ENCODE peak calls at places on chromosomes 7 and 10, in ten cellular contexts. One of them, this sample, is unnamed.

GRCh38 chr10:22605168-22605567 is 109.2 kb downstream of the PIP4K2A start:
- DNase-seq in AML-193: peak; percentile 91
- DNase-seq in psoas muscle: no peak
- DNase-seq in astrocyte of the hippocampus: peak; percentile 82
- DNase-seq in ELR: peak; percentile 43
- DNase-seq in stimulated activated CD4-positive, alpha-beta T cell treated with anti-CD3 and anti-CD28 coated beads, Interleukin-4, amount 100 ng/mL, for 1 hour: no peak
- DNase-seq in naive thymus-derived CD8-positive, alpha-beta T cell: no peak
- DNase-seq in lower leg skin: no peak
- DNase-seq in renal cortical epithelial cell: peak; percentile 95
- DNase-seq in mesothelial cell of epicardium: no peak
- DNase-seq in this sample: no peak

GRCh38 chr10:43865275-43866135 is 216.8 kb upstream of the ZNF32 start:
- DNase-seq in astrocyte of the hippocampus: no peak
- DNase-seq in AML-193: no peak
- DNase-seq in psoas muscle: no peak
- DNase-seq in renal cortical epithelial cell: no peak
- DNase-seq in naive thymus-derived CD8-positive, alpha-beta T cell: no peak
- DNase-seq in mesothelial cell of epicardium: no peak
- DNase-seq in stimulated activated CD4-positive, alpha-beta T cell treated with anti-CD3 and anti-CD28 coated beads, Interleukin-4, amount 100 ng/mL, for 1 hour: no peak
- DNase-seq in ELR: no peak
- DNase-seq in lower leg skin: no peak
- DNase-seq in this sample: no peak

GRCh38 chr10:1516492-1517224 is 220.7 kb downstream of the ADARB2 start:
- DNase-seq in lower leg skin: no peak
- DNase-seq in mesothelial cell of epicardium: no peak
- DNase-seq in AML-193: no peak
- DNase-seq in astrocyte of the hippocampus: no peak
- DNase-seq in ELR: no peak
- DNase-seq in renal cortical epithelial cell: no peak
- DNase-seq in psoas muscle: peak; percentile 2
- DNase-seq in naive thymus-derived CD8-positive, alpha-beta T cell: no peak
- DNase-seq in stimulated activated CD4-positive, alpha-beta T cell treated with anti-CD3 and anti-CD28 coated beads, Interleukin-4, amount 100 ng/mL, for 1 hour: no peak
- DNase-seq in this sample: peak; percentile 37

GRCh38 chr7:142153400-142153799 is 41.9 kb downstream of the MGAM2 start:
- DNase-seq in mesothelial cell of epicardium: no peak
- DNase-seq in psoas muscle: no peak
- DNase-seq in renal cortical epithelial cell: no peak
- DNase-seq in naive thymus-derived CD8-positive, alpha-beta T cell: no peak
- DNase-seq in ELR: peak; percentile 18
- DNase-seq in stimulated activated CD4-positive, alpha-beta T cell treated with anti-CD3 and anti-CD28 coated beads, Interleukin-4, amount 100 ng/mL, for 1 hour: no peak
- DNase-seq in AML-193: peak; percentile 31
- DNase-seq in astrocyte of the hippocampus: peak; percentile 17
- DNase-seq in lower leg skin: no peak
- DNase-seq in this sample: peak; percentile 18

GRCh38 chr10:18681971-18682403 is 22.8 kb downstream of the ARL5B start:
- DNase-seq in psoas muscle: no peak
- DNase-seq in stimulated activated CD4-positive, alpha-beta T cell treated with anti-CD3 and anti-CD28 coated beads, Interleukin-4, amount 100 ng/mL, for 1 hour: no peak
- DNase-seq in mesothelial cell of epicardium: no peak
- DNase-seq in astrocyte of the hippocampus: peak; percentile 76
- DNase-seq in naive thymus-derived CD8-positive, alpha-beta T cell: no peak
- DNase-seq in ELR: peak; percentile 75
- DNase-seq in renal cortical epithelial cell: peak; percentile 75
- DNase-seq in AML-193: no peak
- DNase-seq in lower leg skin: no peak
- DNase-seq in this sample: no peak

GRCh38 chr7:45601816-45602540 is 27.8 kb downstream of the ADCY1 start:
- DNase-seq in renal cortical epithelial cell: no peak
- DNase-seq in astrocyte of the hippocampus: no peak
- DNase-seq in stimulated activated CD4-positive, alpha-beta T cell treated with anti-CD3 and anti-CD28 coated beads, Interleukin-4, amount 100 ng/mL, for 1 hour: no peak
- DNase-seq in mesothelial cell of epicardium: no peak
- DNase-seq in AML-193: no peak
- DNase-seq in naive thymus-derived CD8-positive, alpha-beta T cell: no peak
- DNase-seq in ELR: no peak
- DNase-seq in lower leg skin: no peak
- DNase-seq in psoas muscle: no peak
- DNase-seq in this sample: no peak

GRCh38 chr7:122038904-122039303 is 105.1 kb downstream of the AASS start:
- DNase-seq in ELR: peak; percentile 60
- DNase-seq in renal cortical epithelial cell: no peak
- DNase-seq in mesothelial cell of epicardium: no peak
- DNase-seq in lower leg skin: no peak
- DNase-seq in astrocyte of the hippocampus: peak; percentile 16
- DNase-seq in psoas muscle: no peak
- DNase-seq in AML-193: no peak
- DNase-seq in stimulated activated CD4-positive, alpha-beta T cell treated with anti-CD3 and anti-CD28 coated beads, Interleukin-4, amount 100 ng/mL, for 1 hour: no peak
- DNase-seq in naive thymus-derived CD8-positive, alpha-beta T cell: no peak
- DNase-seq in this sample: no peak

GRCh38 chr10:11663763-11664555 is 52.5 kb upstream of the USP6NL start:
- DNase-seq in renal cortical epithelial cell: no peak
- DNase-seq in astrocyte of the hippocampus: no peak
- DNase-seq in lower leg skin: no peak
- DNase-seq in ELR: no peak
- DNase-seq in mesothelial cell of epicardium: no peak
- DNase-seq in AML-193: no peak
- DNase-seq in psoas muscle: no peak
- DNase-seq in naive thymus-derived CD8-positive, alpha-beta T cell: no peak
- DNase-seq in stimulated activated CD4-positive, alpha-beta T cell treated with anti-CD3 and anti-CD28 coated beads, Interleukin-4, amount 100 ng/mL, for 1 hour: no peak
- DNase-seq in this sample: no peak

GRCh38 chr7:138374119-138374693 is 85.9 kb upstream of the TRIM24 start:
- DNase-seq in renal cortical epithelial cell: no peak
- DNase-seq in ELR: no peak
- DNase-seq in astrocyte of the hippocampus: no peak
- DNase-seq in stimulated activated CD4-positive, alpha-beta T cell treated with anti-CD3 and anti-CD28 coated beads, Interleukin-4, amount 100 ng/mL, for 1 hour: no peak
- DNase-seq in psoas muscle: no peak
- DNase-seq in lower leg skin: no peak
- DNase-seq in naive thymus-derived CD8-positive, alpha-beta T cell: no peak
- DNase-seq in mesothelial cell of epicardium: no peak
- DNase-seq in AML-193: no peak
- DNase-seq in this sample: no peak

GRCh38 chr10:44325157-44325556 is 59.7 kb downstream of the CXCL12 start:
- DNase-seq in AML-193: no peak
- DNase-seq in ELR: no peak
- DNase-seq in naive thymus-derived CD8-positive, alpha-beta T cell: no peak
- DNase-seq in lower leg skin: no peak
- DNase-seq in mesothelial cell of epicardium: no peak
- DNase-seq in stimulated activated CD4-positive, alpha-beta T cell treated with anti-CD3 and anti-CD28 coated beads, Interleukin-4, amount 100 ng/mL, for 1 hour: no peak
- DNase-seq in astrocyte of the hippocampus: no peak
- DNase-seq in psoas muscle: no peak
- DNase-seq in renal cortical epithelial cell: no peak
- DNase-seq in this sample: no peak

GRCh38 chr7:80450621-80451308 is 61.1 kb downstream of the GNAT3 start:
- DNase-seq in mesothelial cell of epicardium: no peak
- DNase-seq in renal cortical epithelial cell: peak; percentile 36
- DNase-seq in astrocyte of the hippocampus: peak; percentile 39
- DNase-seq in naive thymus-derived CD8-positive, alpha-beta T cell: no peak
- DNase-seq in psoas muscle: no peak
- DNase-seq in AML-193: peak; percentile 11
- DNase-seq in lower leg skin: no peak
- DNase-seq in ELR: peak; percentile 29
- DNase-seq in stimulated activated CD4-positive, alpha-beta T cell treated with anti-CD3 and anti-CD28 coated beads, Interleukin-4, amount 100 ng/mL, for 1 hour: no peak
- DNase-seq in this sample: no peak